ENCODE peak calls at places on chromosomes 5 and 9, in seven cellular contexts. B is cardiac muscle cell, R is left ventricle myocardium inferior, A is Panc1, J is lung, M is psoas muscle, O is endodermal cell. G is an unnamed sample.

GRCh38 chr5:2797981-2798380 is 46.5 kb upstream of the IRX2 start:
- DNase-seq in J (no peak), O (no peak), R (no peak), B (no peak), M (no peak), A (no peak), G (no peak)

GRCh38 chr9:96491079-96491879 is 41.3 kb downstream of the HABP4 start:
- DNase-seq in B (peak; percentile 67), R (no peak), A (no peak), M (no peak), O (no peak), J (no peak), G (no peak)

GRCh38 chr9:121476156-121476555 is 23.5 kb downstream of the GGTA1 start:
- DNase-seq in A (no peak), O (no peak), M (no peak), B (no peak), R (no peak), J (no peak), G (peak; percentile 37)

GRCh38 chr5:169416583-169417196 is 115.8 kb upstream of the SLIT3 start:
- DNase-seq in J (no peak), R (peak; percentile 75), B (peak; percentile 93), A (no peak), M (peak; percentile 61), O (peak; percentile 61), G (peak; percentile 67)

GRCh38 chr5:5026407-5026780 is 113.7 kb upstream of the ADAMTS16 start:
- DNase-seq in J (no peak), M (no peak), O (no peak), R (no peak), B (no peak), A (no peak), G (no peak)

GRCh38 chr5:112968411-112969106 is 8.0 kb upstream of the DCP2 start:
- DNase-seq in M (no peak), O (no peak), J (no peak), B (no peak), A (no peak), R (no peak), G (no peak)

GRCh38 chr5:127572930-127573329 is 55.5 kb downstream of the PRRC1 start:
- DNase-seq in M (no peak), J (no peak), R (no peak), A (no peak), O (no peak), B (peak; percentile 21), G (no peak)

GRCh38 chr9:27528886-27529315 is 713 bp downstream of the MOB3B start:
- DNase-seq in B (peak; percentile 11), O (peak; percentile 87), M (peak; percentile 47), R (peak; percentile 25), J (no peak), A (no peak), G (peak; percentile 81)

GRCh38 chr5:102901821-102902448 is 146.8 kb downstream of the PAM start:
- DNase-seq in R (no peak), O (no peak), A (no peak), B (no peak), J (no peak), M (no peak), G (no peak)

GRCh38 chr9:5896863-5897262 is 6.2 kb downstream of the MLANA start:
- DNase-seq in J (no peak), A (no peak), O (no peak), R (no peak), B (no peak), M (no peak), G (no peak)

GRCh38 chr9:6938447-6938846 is 180.7 kb downstream of the KDM4C start:
- DNase-seq in M (no peak), A (no peak), J (no peak), O (no peak), R (no peak), B (peak; percentile 93), G (no peak)

GRCh38 chr5:147972441-147972840 is 66.1 kb upstream of the C5orf46 start:
- DNase-seq in B (no peak), O (no peak), J (no peak), M (no peak), R (no peak), A (no peak), G (no peak)

GRCh38 chr5:168179185-168179584 is 112.3 kb upstream of the WWC1 start:
- DNase-seq in R (no peak), M (no peak), B (peak; percentile 5), J (peak; percentile 53), A (no peak), O (no peak), G (no peak)

GRCh38 chr5:14062178-14062577 is 81.0 kb upstream of the TRIO start:
- DNase-seq in O (no peak), J (no peak), A (no peak), B (no peak), R (no peak), M (no peak), G (no peak)

GRCh38 chr5:74188341-74188740 is 452.2 kb downstream of the ENC1 start:
- DNase-seq in A (no peak), B (no peak), J (no peak), M (no peak), R (no peak), O (no peak), G (no peak)

GRCh38 chr5:102921341-102922047 is 166.4 kb downstream of the PAM start:
- DNase-seq in M (no peak), O (no peak), B (no peak), J (no peak), R (no peak), A (no peak), G (no peak)

GRCh38 chr9:3648266-3648665 is 122.5 kb upstream of the RFX3 start:
- DNase-seq in R (no peak), O (no peak), B (no peak), J (no peak), M (no peak), A (no peak), G (no peak)

GRCh38 chr5:54234304-54234938 is 76.0 kb downstream of the ARL15 start:
- DNase-seq in A (no peak), O (no peak), J (no peak), B (peak; percentile 71), M (no peak), R (no peak), G (no peak)

GRCh38 chr9:108552459-108553040 is 303.2 kb downstream of the ACTL7B start:
- DNase-seq in R (no peak), O (no peak), B (peak; percentile 12), M (no peak), A (no peak), J (peak; percentile 60), G (no peak)

GRCh38 chr5:176553260-176554085 is 4.3 kb downstream of the CDHR2 start:
- DNase-seq in R (no peak), M (no peak), B (no peak), A (no peak), J (no peak), O (peak; percentile 48), G (no peak)

GRCh38 chr5:98570661-98571181 is 202.7 kb upstream of the RGMB start:
- DNase-seq in M (no peak), J (no peak), O (no peak), A (no peak), B (peak; percentile 20), R (no peak), G (no peak)

GRCh38 chr5:131939690-131940345 is 5.6 kb downstream of the MEIKIN start:
- DNase-seq in B (no peak), M (no peak), J (no peak), O (no peak), R (no peak), A (no peak), G (no peak)

GRCh38 chr5:57538341-57538955 is 55.8 kb upstream of the ACTBL2 start:
- DNase-seq in R (no peak), M (no peak), O (no peak), J (no peak), B (peak; percentile 90), A (no peak), G (no peak)

DNA sequence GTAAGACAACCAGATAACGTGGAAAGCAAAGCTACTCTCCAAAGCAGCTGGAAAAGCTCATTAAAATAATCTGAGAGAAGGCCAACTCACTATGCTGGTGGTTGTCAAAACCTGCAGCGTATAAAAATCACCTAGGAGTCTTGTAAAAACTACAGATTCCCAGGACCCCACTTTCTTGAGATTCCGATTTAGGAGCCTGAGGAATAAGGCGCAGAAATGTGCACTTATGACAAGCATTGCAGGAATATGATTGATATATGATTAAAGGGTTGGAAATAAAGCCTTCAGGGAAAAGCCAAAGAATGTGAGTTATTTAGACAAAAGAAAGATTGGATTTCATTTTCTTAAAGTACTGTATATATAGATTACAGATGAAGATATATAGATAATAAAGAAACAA is 285.0 kb upstream of the PTGER4 start:
- DNase-seq in R (no peak), O (no peak), J (no peak), A (no peak), M (no peak), B (no peak), G (no peak)
- H3K4me3 ChIP-seq in R (no peak overlapping the region), O (no peak overlapping the region), J (no peak overlapping the region), A (no peak overlapping the region), M (no peak overlapping the region), B (no peak overlapping the region), G (no peak overlapping the region)

GRCh38 chr9:136949239-136949816 is 2.7 kb upstream of the LCN12 start:
- DNase-seq in M (peak; percentile 13), R (no peak), A (no peak), B (no peak), J (no peak), O (no peak), G (no peak)

GRCh38 chr9:136945333-136946227 is 537 bp downstream of the C8G start:
- DNase-seq in J (no peak), O (no peak), A (no peak), M (peak; percentile 21), R (no peak), B (no peak), G (no peak)

GRCh38 chr9:136946228-136946892 is 1.3 kb downstream of the C8G start:
- DNase-seq in M (peak; percentile 26), J (no peak), A (no peak), R (no peak), O (no peak), B (no peak), G (no peak)

GRCh38 chr9:136947955-136948510 is 3.0 kb downstream of the C8G start:
- DNase-seq in J (peak; percentile 54), R (peak; percentile 71), O (peak; percentile 89), A (no peak), B (peak; percentile 44), M (peak; percentile 59), G (no peak)

GRCh38 chr9:136946893-136947891 is 2.1 kb downstream of the C8G start:
- DNase-seq in R (no peak), B (no peak), J (no peak), O (no peak), M (peak; percentile 32), A (no peak), G (no peak)
- H3K4me1 ChIP-seq in R (peaks cover 77% of the 10 kb centered on the region), B (peaks cover 17% of the 10 kb centered on the region), J (peaks cover 22% of the 10 kb centered on the region), O (peaks cover 3% of the 10 kb centered on the region), M (peaks cover 26% of the 10 kb centered on the region), A (peaks cover 33% of the 10 kb centered on the region), G (no peaks in the 10 kb centered on the region)

DNA sequence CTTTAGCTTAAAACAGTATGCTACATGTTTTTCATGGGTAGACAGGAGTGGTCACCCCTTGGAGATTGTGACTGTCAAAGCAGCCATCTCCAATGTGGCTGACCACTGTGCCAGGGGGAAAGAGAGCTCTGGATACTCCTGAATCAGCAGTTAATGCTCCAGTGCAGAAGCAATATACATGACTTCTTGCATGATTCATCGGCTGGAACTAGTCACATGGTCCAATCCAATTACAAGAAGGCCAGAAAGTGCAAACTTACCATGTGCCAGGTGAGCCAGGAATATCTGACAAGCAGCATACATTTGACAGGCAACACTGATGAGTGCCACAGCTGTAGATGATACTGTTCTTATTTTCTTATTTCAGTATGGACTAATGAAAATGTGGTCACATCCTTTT is 439.9 kb upstream of the MPDZ start:
- DNase-seq in M (no peak), J (no peak), O (no peak), R (no peak), B (no peak), A (no peak), G (no peak)
- H3K27ac ChIP-seq in M (no peak overlapping the region), J (no peak overlapping the region), O (no peak overlapping the region), R (no peak overlapping the region), B (no peak overlapping the region), A (no peak overlapping the region), G (peak overlapping the region; percentile 47)

GRCh38 chr9:124411514-124412227 is 3.6 kb downstream of the PSMB7 start:
- DNase-seq in M (no peak), R (no peak), O (no peak), A (peak; percentile 46), B (peak; percentile 76), J (no peak), G (no peak)
- H3K4me3 ChIP-seq in M (no peak overlapping the region), R (no peak overlapping the region), O (no peak overlapping the region), A (peak overlapping the region; percentile 3), B (no peak overlapping the region), J (no peak overlapping the region), G (no peak overlapping the region)

G was measured in tibial artery.